ENCODE peak calls at places on chromosomes 3 and 15, in ten cellular contexts. One of them, this sample, is unnamed.

GRCh38 chr3:42503957-42504333 is 1.5 kb downstream of the VIPR1 start:
- DNase-seq in fibroblast of lung: no peak
- DNase-seq in fibroblast of pulmonary artery: no peak
- DNase-seq in posterior cingulate gyrus: peak; percentile 7
- DNase-seq in OCI-M1: no peak
- DNase-seq in SW480: no peak
- DNase-seq in fibroblast of villous mesenchyme: no peak
- DNase-seq in immature natural killer cell: no peak
- DNase-seq in GM06990: no peak
- DNase-seq in thoracic aorta: no peak
- DNase-seq in this sample: no peak

GRCh38 chr15:48279608-48280007 is 51.6 kb upstream of the DUT start:
- DNase-seq in posterior cingulate gyrus: no peak
- DNase-seq in fibroblast of pulmonary artery: no peak
- DNase-seq in fibroblast of lung: no peak
- DNase-seq in immature natural killer cell: no peak
- DNase-seq in fibroblast of villous mesenchyme: no peak
- DNase-seq in thoracic aorta: no peak
- DNase-seq in SW480: no peak
- DNase-seq in GM06990: no peak
- DNase-seq in OCI-M1: no peak
- DNase-seq in this sample: no peak

GRCh38 chr3:168088106-168088722 is 7.5 kb downstream of the GOLIM4 start:
- DNase-seq in posterior cingulate gyrus: no peak
- DNase-seq in fibroblast of pulmonary artery: no peak
- DNase-seq in SW480: peak; percentile 39
- DNase-seq in thoracic aorta: no peak
- DNase-seq in immature natural killer cell: peak; percentile 18
- DNase-seq in GM06990: peak; percentile 44
- DNase-seq in fibroblast of villous mesenchyme: no peak
- DNase-seq in OCI-M1: peak; percentile 66
- DNase-seq in fibroblast of lung: no peak
- DNase-seq in this sample: no peak

GRCh38 chr3:25540187-25540765 is 112.2 kb downstream of the RARB start:
- DNase-seq in immature natural killer cell: no peak
- DNase-seq in fibroblast of villous mesenchyme: no peak
- DNase-seq in SW480: no peak
- DNase-seq in fibroblast of lung: no peak
- DNase-seq in GM06990: no peak
- DNase-seq in thoracic aorta: no peak
- DNase-seq in posterior cingulate gyrus: no peak
- DNase-seq in OCI-M1: no peak
- DNase-seq in fibroblast of pulmonary artery: no peak
- DNase-seq in this sample: no peak

GRCh38 chr15:49979705-49980382 is 139.2 kb downstream of the ATP8B4 start:
- DNase-seq in fibroblast of pulmonary artery: no peak
- DNase-seq in immature natural killer cell: no peak
- DNase-seq in thoracic aorta: no peak
- DNase-seq in posterior cingulate gyrus: no peak
- DNase-seq in fibroblast of lung: no peak
- DNase-seq in fibroblast of villous mesenchyme: no peak
- DNase-seq in SW480: no peak
- DNase-seq in OCI-M1: no peak
- DNase-seq in GM06990: no peak
- DNase-seq in this sample: no peak

GRCh38 chr15:39426552-39427532 is 154.0 kb upstream of the THBS1 start:
- DNase-seq in OCI-M1: peak; percentile 83
- DNase-seq in GM06990: peak; percentile 79
- DNase-seq in fibroblast of villous mesenchyme: peak; percentile 31
- DNase-seq in posterior cingulate gyrus: no peak
- DNase-seq in fibroblast of lung: peak; percentile 74
- DNase-seq in immature natural killer cell: peak; percentile 89
- DNase-seq in fibroblast of pulmonary artery: peak; percentile 93
- DNase-seq in thoracic aorta: no peak
- DNase-seq in SW480: peak; percentile 64
- DNase-seq in this sample: peak; percentile 43

GRCh38 chr3:52308308-52308707 is 7.8 kb upstream of the DNAH1 start:
- DNase-seq in fibroblast of pulmonary artery: no peak
- DNase-seq in fibroblast of villous mesenchyme: no peak
- DNase-seq in GM06990: no peak
- DNase-seq in posterior cingulate gyrus: no peak
- DNase-seq in thoracic aorta: no peak
- DNase-seq in SW480: no peak
- DNase-seq in OCI-M1: no peak
- DNase-seq in fibroblast of lung: no peak
- DNase-seq in immature natural killer cell: no peak
- DNase-seq in this sample: no peak

GRCh38 chr3:188899887-188900286 is 271.9 kb upstream of the TPRG1 start:
- DNase-seq in fibroblast of pulmonary artery: no peak
- DNase-seq in fibroblast of villous mesenchyme: no peak
- DNase-seq in OCI-M1: no peak
- DNase-seq in SW480: no peak
- DNase-seq in thoracic aorta: no peak
- DNase-seq in GM06990: no peak
- DNase-seq in fibroblast of lung: no peak
- DNase-seq in immature natural killer cell: no peak
- DNase-seq in posterior cingulate gyrus: no peak
- DNase-seq in this sample: no peak

GRCh38 chr15:33623010-33623409 is 312.2 kb downstream of the RYR3 start:
- DNase-seq in fibroblast of lung: no peak
- DNase-seq in posterior cingulate gyrus: no peak
- DNase-seq in fibroblast of pulmonary artery: no peak
- DNase-seq in immature natural killer cell: no peak
- DNase-seq in SW480: no peak
- DNase-seq in thoracic aorta: no peak
- DNase-seq in GM06990: no peak
- DNase-seq in fibroblast of villous mesenchyme: no peak
- DNase-seq in OCI-M1: peak; percentile 5
- DNase-seq in this sample: no peak

GRCh38 chr15:99683000-99683670 is 50.1 kb downstream of the LYSMD4 start:
- DNase-seq in SW480: no peak
- DNase-seq in thoracic aorta: no peak
- DNase-seq in OCI-M1: no peak
- DNase-seq in fibroblast of lung: no peak
- DNase-seq in GM06990: no peak
- DNase-seq in posterior cingulate gyrus: no peak
- DNase-seq in fibroblast of pulmonary artery: peak; percentile 66
- DNase-seq in fibroblast of villous mesenchyme: peak; percentile 27
- DNase-seq in immature natural killer cell: no peak
- DNase-seq in this sample: no peak

GRCh38 chr15:68389936-68390790 is 41.8 kb downstream of the ITGA11 start:
- DNase-seq in immature natural killer cell: no peak
- DNase-seq in thoracic aorta: no peak
- DNase-seq in fibroblast of lung: peak; percentile 28
- DNase-seq in posterior cingulate gyrus: no peak
- DNase-seq in fibroblast of pulmonary artery: peak; percentile 86
- DNase-seq in SW480: no peak
- DNase-seq in GM06990: peak; percentile 46
- DNase-seq in OCI-M1: no peak
- DNase-seq in fibroblast of villous mesenchyme: peak; percentile 77
- DNase-seq in this sample: no peak

GRCh38 chr3:73353661-73354217 is 271.0 kb downstream of the PDZRN3 start:
- DNase-seq in thoracic aorta: no peak
- DNase-seq in fibroblast of lung: no peak
- DNase-seq in OCI-M1: no peak
- DNase-seq in SW480: no peak
- DNase-seq in GM06990: no peak
- DNase-seq in fibroblast of villous mesenchyme: no peak
- DNase-seq in posterior cingulate gyrus: no peak
- DNase-seq in immature natural killer cell: no peak
- DNase-seq in fibroblast of pulmonary artery: no peak
- DNase-seq in this sample: no peak

GRCh38 chr3:70108072-70108471 is 108.5 kb downstream of the SAMMSON start:
- DNase-seq in immature natural killer cell: no peak
- DNase-seq in posterior cingulate gyrus: no peak
- DNase-seq in fibroblast of villous mesenchyme: peak; percentile 8
- DNase-seq in thoracic aorta: no peak
- DNase-seq in SW480: no peak
- DNase-seq in OCI-M1: peak; percentile 38
- DNase-seq in fibroblast of pulmonary artery: peak; percentile 7
- DNase-seq in GM06990: no peak
- DNase-seq in fibroblast of lung: peak; percentile 24
- DNase-seq in this sample: no peak

GRCh38 chr15:68375191-68375631 is 56.8 kb downstream of the ITGA11 start:
- DNase-seq in fibroblast of pulmonary artery: no peak
- DNase-seq in posterior cingulate gyrus: no peak
- DNase-seq in GM06990: no peak
- DNase-seq in SW480: no peak
- DNase-seq in fibroblast of lung: no peak
- DNase-seq in OCI-M1: no peak
- DNase-seq in immature natural killer cell: no peak
- DNase-seq in fibroblast of villous mesenchyme: no peak
- DNase-seq in thoracic aorta: no peak
- DNase-seq in this sample: no peak

GRCh38 chr3:111621535-111621934 is 26.4 kb upstream of the ZBED2 start:
- DNase-seq in immature natural killer cell: no peak
- DNase-seq in fibroblast of lung: no peak
- DNase-seq in thoracic aorta: no peak
- DNase-seq in SW480: no peak
- DNase-seq in GM06990: no peak
- DNase-seq in OCI-M1: peak; percentile 45
- DNase-seq in fibroblast of villous mesenchyme: no peak
- DNase-seq in fibroblast of pulmonary artery: no peak
- DNase-seq in posterior cingulate gyrus: no peak
- DNase-seq in this sample: no peak

GRCh38 chr15:48939686-48940085 is 24.0 kb downstream of the SHC4 start:
- DNase-seq in OCI-M1: no peak
- DNase-seq in SW480: peak; percentile 5
- DNase-seq in fibroblast of pulmonary artery: peak; percentile 97
- DNase-seq in immature natural killer cell: no peak
- DNase-seq in thoracic aorta: no peak
- DNase-seq in fibroblast of villous mesenchyme: peak; percentile 93
- DNase-seq in GM06990: no peak
- DNase-seq in fibroblast of lung: peak; percentile 95
- DNase-seq in posterior cingulate gyrus: no peak
- DNase-seq in this sample: no peak

GRCh38 chr3:76365284-76365683 is 579.9 kb upstream of the ZNF717 start:
- DNase-seq in posterior cingulate gyrus: no peak
- DNase-seq in fibroblast of pulmonary artery: no peak
- DNase-seq in fibroblast of villous mesenchyme: no peak
- DNase-seq in thoracic aorta: no peak
- DNase-seq in GM06990: no peak
- DNase-seq in SW480: no peak
- DNase-seq in immature natural killer cell: no peak
- DNase-seq in OCI-M1: no peak
- DNase-seq in fibroblast of lung: no peak
- DNase-seq in this sample: no peak

GRCh38 chr15:63050737-63051700 is 8.5 kb downstream of the TPM1 start:
- DNase-seq in thoracic aorta: no peak
- DNase-seq in GM06990: no peak
- DNase-seq in immature natural killer cell: no peak
- DNase-seq in SW480: peak; percentile 90
- DNase-seq in fibroblast of lung: peak; percentile 97
- DNase-seq in fibroblast of pulmonary artery: peak; percentile 79
- DNase-seq in fibroblast of villous mesenchyme: peak; percentile 93
- DNase-seq in posterior cingulate gyrus: no peak
- DNase-seq in OCI-M1: peak; percentile 96
- DNase-seq in this sample: no peak

GRCh38 chr3:149487598-149488197 is 13.2 kb downstream of the TM4SF4 start:
- DNase-seq in fibroblast of pulmonary artery: no peak
- DNase-seq in fibroblast of villous mesenchyme: no peak
- DNase-seq in thoracic aorta: no peak
- DNase-seq in immature natural killer cell: no peak
- DNase-seq in SW480: peak; percentile 16
- DNase-seq in fibroblast of lung: no peak
- DNase-seq in posterior cingulate gyrus: no peak
- DNase-seq in GM06990: no peak
- DNase-seq in OCI-M1: peak; percentile 41
- DNase-seq in this sample: no peak

GRCh38 chr3:173938159-173938558 is 540.6 kb downstream of the NLGN1 start:
- DNase-seq in fibroblast of pulmonary artery: peak; percentile 56
- DNase-seq in OCI-M1: peak; percentile 5
- DNase-seq in fibroblast of villous mesenchyme: peak; percentile 47
- DNase-seq in posterior cingulate gyrus: no peak
- DNase-seq in GM06990: no peak
- DNase-seq in fibroblast of lung: peak; percentile 71
- DNase-seq in immature natural killer cell: no peak
- DNase-seq in thoracic aorta: no peak
- DNase-seq in SW480: no peak
- DNase-seq in this sample: no peak

GRCh38 chr3:126732281-126733060 is 28.4 kb downstream of the CHCHD6 start:
- DNase-seq in immature natural killer cell: no peak
- DNase-seq in SW480: no peak
- DNase-seq in posterior cingulate gyrus: no peak
- DNase-seq in fibroblast of pulmonary artery: no peak
- DNase-seq in thoracic aorta: no peak
- DNase-seq in fibroblast of villous mesenchyme: no peak
- DNase-seq in fibroblast of lung: peak; percentile 53
- DNase-seq in GM06990: no peak
- DNase-seq in OCI-M1: no peak
- DNase-seq in this sample: no peak

GRCh38 chr3:11452312-11452711 is 180.1 kb downstream of the ATG7 start:
- DNase-seq in fibroblast of villous mesenchyme: no peak
- DNase-seq in posterior cingulate gyrus: no peak
- DNase-seq in fibroblast of pulmonary artery: no peak
- DNase-seq in fibroblast of lung: no peak
- DNase-seq in GM06990: no peak
- DNase-seq in thoracic aorta: no peak
- DNase-seq in SW480: no peak
- DNase-seq in OCI-M1: no peak
- DNase-seq in immature natural killer cell: no peak
- DNase-seq in this sample: no peak

GRCh38 chr3:179029096-179029495 is 42.5 kb downstream of the ZMAT3 start:
- DNase-seq in fibroblast of lung: no peak
- DNase-seq in fibroblast of pulmonary artery: no peak
- DNase-seq in GM06990: no peak
- DNase-seq in SW480: no peak
- DNase-seq in OCI-M1: no peak
- DNase-seq in fibroblast of villous mesenchyme: peak; percentile 24
- DNase-seq in posterior cingulate gyrus: no peak
- DNase-seq in thoracic aorta: no peak
- DNase-seq in immature natural killer cell: no peak
- DNase-seq in this sample: no peak

GRCh38 chr3:159586587-159587202 is 401.9 kb upstream of the IL12A start:
- DNase-seq in fibroblast of pulmonary artery: peak; percentile 69
- DNase-seq in OCI-M1: no peak
- DNase-seq in SW480: peak; percentile 23
- DNase-seq in posterior cingulate gyrus: peak; percentile 25
- DNase-seq in GM06990: no peak
- DNase-seq in fibroblast of lung: peak; percentile 37
- DNase-seq in thoracic aorta: no peak
- DNase-seq in immature natural killer cell: no peak
- DNase-seq in fibroblast of villous mesenchyme: peak; percentile 34
- DNase-seq in this sample: no peak

GRCh38 chr3:66428733-66429132 is 72.1 kb downstream of the LRIG1 start:
- DNase-seq in fibroblast of pulmonary artery: peak; percentile 98
- DNase-seq in thoracic aorta: peak; percentile 45
- DNase-seq in immature natural killer cell: no peak
- DNase-seq in fibroblast of lung: peak; percentile 99
- DNase-seq in fibroblast of villous mesenchyme: peak; percentile 99
- DNase-seq in posterior cingulate gyrus: no peak
- DNase-seq in SW480: peak; percentile 18
- DNase-seq in OCI-M1: no peak
- DNase-seq in GM06990: no peak
- DNase-seq in this sample: peak; percentile 58

GRCh38 chr3:63817209-63817608 is 1.9 kb upstream of the C3orf49 start:
- DNase-seq in fibroblast of villous mesenchyme: no peak
- DNase-seq in fibroblast of pulmonary artery: no peak
- DNase-seq in posterior cingulate gyrus: no peak
- DNase-seq in OCI-M1: no peak
- DNase-seq in GM06990: no peak
- DNase-seq in fibroblast of lung: no peak
- DNase-seq in thoracic aorta: no peak
- DNase-seq in SW480: no peak
- DNase-seq in immature natural killer cell: no peak
- DNase-seq in this sample: no peak

GRCh38 chr3:49775538-49775937 is 10.8 kb downstream of the IP6K1 start:
- DNase-seq in posterior cingulate gyrus: peak; percentile 54
- DNase-seq in thoracic aorta: no peak
- DNase-seq in GM06990: no peak
- DNase-seq in immature natural killer cell: no peak
- DNase-seq in OCI-M1: no peak
- DNase-seq in fibroblast of villous mesenchyme: no peak
- DNase-seq in fibroblast of lung: no peak
- DNase-seq in SW480: no peak
- DNase-seq in fibroblast of pulmonary artery: no peak
- DNase-seq in this sample: peak; percentile 77

GRCh38 chr15:45522179-45522930 is at the start of gene SLC30A4:
- DNase-seq in SW480: peak; percentile 42
- DNase-seq in fibroblast of villous mesenchyme: peak; percentile 72
- DNase-seq in posterior cingulate gyrus: peak; percentile 53
- DNase-seq in fibroblast of pulmonary artery: peak; percentile 57
- DNase-seq in fibroblast of lung: peak; percentile 55
- DNase-seq in immature natural killer cell: peak; percentile 84
- DNase-seq in thoracic aorta: peak; percentile 7
- DNase-seq in OCI-M1: no peak
- DNase-seq in GM06990: peak; percentile 66
- DNase-seq in this sample: peak; percentile 56

This sample was measured in dorsolateral prefrontal cortex.